ENCODE peak calls at places on chromosomes 5 and 9, in four cellular contexts. Y is HepG2, U is H1, G is SK-N-SH. T is an unnamed sample. For H3K4me1, the result is how much of the 10 kb centered on the place peaks cover.

GRCh38 chr5:159943331-159943730 is 27.0 kb downstream of the ADRA1B start:
- DNase-seq in Y (no peak), U (no peak), G (no peak), T (no peak)

GRCh38 chr9:133603165-133603927 is 5.8 kb downstream of the FAM163B start:
- DNase-seq in G (no peak), U (no peak), Y (no peak), T (no peak)

GRCh38 chr5:176542596-176543427 is 5.6 kb upstream of the RNF44 start:
- DNase-seq in U (peak), Y (no peak), G (peak), T (peak)

GRCh38 chr5:40798856-40799210 is 659 bp upstream of the PRKAA1 start:
- DNase-seq in Y (no peak), G (no peak), U (no peak), T (no peak)

GRCh38 chr5:1687301-1687970 is 112.2 kb downstream of the MRPL36 start:
- DNase-seq in U (peak), Y (no peak), G (no peak), T (no peak)

GRCh38 chr5:168302785-168303184 is 11.3 kb downstream of the WWC1 start:
- DNase-seq in G (no peak), Y (no peak), U (no peak), T (no peak)

GRCh38 chr5:44565872-44566271 is 176.7 kb upstream of the FGF10 start:
- DNase-seq in G (no peak), Y (no peak), U (no peak), T (no peak)

GRCh38 chr5:150053231-150053626 is 33.1 kb downstream of the CSF1R start:
- DNase-seq in U (no peak), G (peak), Y (no peak), T (peak)

GRCh38 chr5:55497712-55498111 is 37.1 kb downstream of the PLPP1 start:
- DNase-seq in Y (no peak), G (no peak), U (no peak), T (no peak)

GRCh38 chr5:170333161-170333909 is 35.8 kb upstream of the LCP2 start:
- DNase-seq in G (no peak), U (peak), Y (no peak), T (no peak)

GRCh38 chr9:130195638-130196037 is 23.4 kb downstream of the NCS1 start:
- DNase-seq in U (no peak), G (no peak), Y (no peak), T (no peak)

GRCh38 chr9:133934512-133935221 is 57.5 kb downstream of the VAV2 start:
- DNase-seq in G (no peak), U (no peak), Y (no peak), T (no peak)

GRCh38 chr5:133715622-133716021 is 103.3 kb upstream of the FSTL4 start:
- DNase-seq in U (no peak), Y (no peak), G (no peak), T (no peak)

GRCh38 chr5:137632716-137633115 is 103.2 kb downstream of the KLHL3 start:
- DNase-seq in Y (no peak), G (no peak), U (no peak), T (no peak)

GRCh38 chr9:112174223-112174964 is 703 bp downstream of the SUSD1 start:
- DNase-seq in Y (peak), U (no peak), G (peak), T (peak)

GRCh38 chr5:64807505-64807904 is 38.8 kb downstream of the CWC27 start:
- DNase-seq in G (no peak), Y (no peak), U (no peak), T (no peak)

GRCh38 chr9:124776952-124777645 is at the start of gene OLFML2A:
- DNase-seq in U (peak), Y (no peak), G (peak), T (no peak)

GRCh38 chr9:121765021-121765950 is 113.9 kb downstream of the DAB2IP start:
- DNase-seq in Y (peak), G (peak), U (no peak), T (no peak)

GRCh38 chr5:95735436-95735835 is 4.3 kb downstream of the RHOBTB3 start:
- DNase-seq in U (no peak), Y (no peak), G (no peak), T (no peak)

GRCh38 chr9:78000221-78000620 is 31.4 kb downstream of the GNAQ start:
- DNase-seq in Y (no peak), U (no peak), G (no peak), T (no peak)

GRCh38 chr9:93093449-93094293 is 2.3 kb upstream of the CARD19 start:
- DNase-seq in Y (no peak), U (no peak), G (no peak), T (no peak)

GRCh38 chr5:97601651-97602050 is 418.6 kb upstream of the RIOK2 start:
- DNase-seq in Y (no peak), U (no peak), G (no peak), T (no peak)

GRCh38 chr5:97606531-97606930 is 423.5 kb upstream of the RIOK2 start:
- DNase-seq in Y (no peak), G (no peak), U (no peak), T (no peak)
- H3K4me1 ChIP-seq in Y (under half), G (under half), U (under half), T (under half)

GRCh38 chr5:135185461-135186075 is 151.5 kb upstream of the PITX1 start:
- DNase-seq in Y (no peak), U (no peak), G (no peak), T (no peak)
- TF ChIP-seq CHD2 in Y (no peak), U (no peak), G (no peak), T (no peak)

GRCh38 chr5:25858019-25858418 is 1180.4 kb downstream of the CDH9 start:
- DNase-seq in G (peak), Y (no peak), U (peak), T (no peak)

GRCh38 chr5:25862276-25862675 is 1176.1 kb downstream of the CDH9 start:
- DNase-seq in U (no peak), Y (no peak), G (no peak), T (no peak)

GRCh38 chr5:25863811-25864210 is 1174.6 kb downstream of the CDH9 start:
- DNase-seq in U (no peak), Y (no peak), G (no peak), T (no peak)
- TF ChIP-seq SIN3A in U (no peak), Y (no peak), G (no peak), T (no peak)

GRCh38 chr9:15349892-15350761 is 43.1 kb upstream of the TTC39B start:
- DNase-seq in G (no peak), Y (peak), U (no peak), T (no peak)
- H3K4me1 ChIP-seq in G (under half), Y (half or more), U (under half), T (under half)

GRCh38 chr5:126746290-126746689 is 30.6 kb upstream of the LMNB1 start:
- DNase-seq in U (no peak), Y (no peak), G (no peak), T (peak)
- TF ChIP-seq CHD2 in U (no peak), Y (no peak), G (no peak), T (no peak)

DNA sequence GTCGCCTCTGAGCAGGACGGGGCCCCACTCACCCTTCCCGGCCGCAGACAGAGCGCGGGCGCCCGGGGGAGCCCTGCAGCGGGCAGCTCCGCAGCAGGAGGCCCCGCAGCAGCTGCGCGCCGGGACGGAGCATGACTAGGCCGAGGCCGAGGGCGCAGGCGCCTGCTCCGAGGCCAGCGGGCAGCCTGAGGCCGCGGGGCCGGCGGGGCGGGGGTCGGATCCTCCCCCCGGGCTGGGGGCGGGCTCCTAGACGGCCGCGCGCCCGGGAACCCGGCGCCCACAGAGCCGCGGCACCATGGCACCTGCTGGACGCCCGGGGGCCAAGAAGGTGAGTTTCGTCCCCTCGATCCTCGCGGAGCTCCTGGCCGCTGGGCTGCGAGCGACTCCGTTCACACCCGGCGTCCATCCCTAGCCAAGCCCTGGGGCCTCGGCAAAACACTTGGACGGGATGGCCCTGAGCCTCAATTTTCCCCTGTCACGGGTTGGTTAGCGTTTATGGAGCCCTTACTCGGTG is at the start of the genes BHMT2 and DMGDH:
- DNase-seq in G (peak), Y (peak), U (no peak), T (no peak)
- TF ChIP-seq SIN3A in G (no peak), Y (no peak), U (no peak), T (no peak)

GRCh38 chr9:137194909-137195308 is 5.6 kb downstream of the TPRN start:
- DNase-seq in U (no peak), G (no peak), Y (no peak), T (no peak)
- H3K4me1 ChIP-seq in U (under half), G (under half), Y (half or more), T (under half)

GRCh38 chr5:115480900-115481299 is 63.7 kb downstream of the FEM1C start:
- DNase-seq in Y (no peak), U (no peak), G (no peak), T (no peak)

GRCh38 chr5:115487750-115488149 is 56.8 kb downstream of the FEM1C start:
- DNase-seq in Y (no peak), G (no peak), U (no peak), T (no peak)

GRCh38 chr5:115486728-115487127 is 57.8 kb downstream of the FEM1C start:
- DNase-seq in G (no peak), Y (no peak), U (no peak), T (no peak)

GRCh38 chr5:115487168-115487567 is 57.4 kb downstream of the FEM1C start:
- DNase-seq in U (no peak), Y (no peak), G (no peak), T (no peak)

GRCh38 chr5:115484368-115484767 is 60.2 kb downstream of the FEM1C start:
- DNase-seq in U (no peak), G (no peak), Y (no peak), T (no peak)
- TF ChIP-seq CHD2 in U (no peak), G (no peak), Y (no peak), T (no peak)

T was measured in K562.